ENCODE peak calls at places on chromosome 12, in four cellular contexts. Z is breast epithelium, A is vagina, H is esophagus muscularis mucosa. D is an unnamed sample.

GRCh38 chr12:67790660-67791059 is 142.1 kb downstream of the DYRK2 start:
- DNase-seq in A (no peak), Z (no peak), H (no peak), D (no peak)

GRCh38 chr12:108193922-108194321 is 64.8 kb downstream of the WSCD2 start:
- DNase-seq in A (no peak), H (no peak), Z (no peak), D (peak)

GRCh38 chr12:15584366-15585041 is 204.7 kb downstream of the EPS8 start:
- DNase-seq in Z (no peak), H (no peak), A (no peak), D (peak)

GRCh38 chr12:26044007-26044394 is 80.8 kb downstream of the BHLHE41 start:
- DNase-seq in H (no peak), Z (no peak), A (no peak), D (no peak)

GRCh38 chr12:86929962-86930361 is 673.8 kb upstream of the MGAT4C start:
- DNase-seq in H (no peak), Z (no peak), A (no peak), D (no peak)

GRCh38 chr12:133038310-133038709 is 1.0 kb downstream of the ZNF84 start:
- DNase-seq in H (no peak), A (no peak), Z (no peak), D (no peak)

GRCh38 chr12:16726879-16727278 is 120.9 kb upstream of the LMO3 start:
- DNase-seq in Z (peak), A (no peak), H (no peak), D (no peak)

GRCh38 chr12:97426485-97427116 is 36.0 kb upstream of the RMST start:
- DNase-seq in Z (no peak), A (no peak), H (no peak), D (no peak)

GRCh38 chr12:80895240-80895639 is 42.5 kb downstream of the LIN7A start:
- DNase-seq in Z (no peak), H (no peak), A (no peak), D (no peak)

GRCh38 chr12:40561395-40561966 is 130.8 kb upstream of the CNTN1 start:
- DNase-seq in A (no peak), Z (no peak), H (no peak), D (no peak)

GRCh38 chr12:13219320-13219719 is 22.8 kb downstream of the EMP1 start:
- DNase-seq in Z (no peak), A (no peak), H (no peak), D (no peak)

GRCh38 chr12:13222076-13222475 is 25.6 kb downstream of the EMP1 start:
- DNase-seq in A (peak), Z (no peak), H (peak), D (no peak)

GRCh38 chr12:13220848-13221247 is 24.3 kb downstream of the EMP1 start:
- DNase-seq in Z (no peak), H (no peak), A (no peak), D (no peak)

GRCh38 chr12:13215056-13215455 is 18.5 kb downstream of the EMP1 start:
- DNase-seq in H (no peak), Z (no peak), A (no peak), D (no peak)

GRCh38 chr12:13218641-13219040 is 22.1 kb downstream of the EMP1 start:
- DNase-seq in Z (no peak), H (no peak), A (peak), D (no peak)
- TF ChIP-seq POLR2A in Z (no peak), H (no peak), A (no peak), D (no peak)

GRCh38 chr12:95858451-95859343 is at the start of gene SNRPF:
- DNase-seq in A (no peak), H (peak), Z (peak), D (peak)
- TF ChIP-seq POLR2A in A (no peak), H (no peak), Z (no peak), D (no peak)

GRCh38 chr12:117352883-117353282 is 8.5 kb downstream of the NOS1 start:
- DNase-seq in Z (no peak), A (no peak), H (no peak), D (no peak)
- TF ChIP-seq POLR2A in Z (no peak), A (no peak), H (no peak), D (no peak)

GRCh38 chr12:14384783-14385638 is 19.5 kb downstream of the ATF7IP start:
- DNase-seq in Z (peak), A (no peak), H (no peak), D (peak)
- TF ChIP-seq POLR2A in Z (no peak), A (no peak), H (no peak), D (no peak)

GRCh38 chr12:112112423-112113132 is 4.0 kb upstream of the NAA25 start:
- DNase-seq in H (no peak), A (no peak), Z (peak), D (no peak)

GRCh38 chr12:112117685-112118084 is 7.7 kb upstream of the TRAFD1 start:
- DNase-seq in Z (peak), H (no peak), A (no peak), D (no peak)

GRCh38 chr12:112115259-112116045 is 6.9 kb upstream of the NAA25 start:
- DNase-seq in A (no peak), H (no peak), Z (peak), D (no peak)

GRCh38 chr12:112111931-112112330 is 3.3 kb upstream of the NAA25 start:
- DNase-seq in H (no peak), Z (peak), A (no peak), D (no peak)

DNA sequence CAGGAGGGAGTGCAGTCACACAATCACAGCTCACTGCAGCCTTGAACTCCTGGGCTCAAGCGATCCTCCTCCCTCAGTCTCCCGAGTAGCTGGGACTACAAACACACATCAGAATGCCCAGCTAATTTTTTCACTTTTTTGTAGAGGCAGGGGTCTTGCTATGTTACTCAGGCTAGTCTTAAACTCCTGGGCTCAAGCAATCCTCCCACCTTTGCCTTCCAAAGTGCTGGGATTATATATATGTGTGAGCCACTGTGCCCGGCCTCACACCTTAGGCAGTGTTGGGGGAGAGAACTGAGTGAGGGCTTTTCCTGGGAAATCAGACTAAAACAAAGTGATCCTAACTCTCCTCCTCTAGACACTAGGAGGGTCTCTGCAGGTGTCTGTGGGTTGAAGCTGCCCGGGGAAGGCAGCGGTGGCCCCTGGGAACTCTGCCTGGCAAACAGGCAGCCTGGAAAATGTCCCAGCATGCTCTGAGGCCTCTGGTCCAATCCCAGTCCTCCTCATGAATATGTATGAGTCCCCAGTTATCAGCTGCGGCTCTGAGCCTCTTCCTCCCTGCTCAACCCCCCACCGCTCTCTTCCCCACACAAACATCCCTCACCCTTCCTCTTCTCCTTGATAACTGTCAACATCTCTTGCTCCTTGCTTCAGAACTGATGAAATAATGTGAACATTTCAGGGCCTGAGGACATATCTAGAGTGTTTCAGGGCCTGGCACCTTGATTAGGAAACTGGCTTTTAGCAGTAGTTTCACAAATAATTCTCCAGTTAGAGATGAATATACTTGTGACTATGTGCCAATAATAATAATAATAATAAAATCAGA is 7.9 kb upstream of the NAA25 start:
- DNase-seq in H (no peak), Z (peak), A (no peak), D (no peak)
- TF ChIP-seq POLR2A in H (no peak), Z (no peak), A (no peak), D (no peak)

DNA sequence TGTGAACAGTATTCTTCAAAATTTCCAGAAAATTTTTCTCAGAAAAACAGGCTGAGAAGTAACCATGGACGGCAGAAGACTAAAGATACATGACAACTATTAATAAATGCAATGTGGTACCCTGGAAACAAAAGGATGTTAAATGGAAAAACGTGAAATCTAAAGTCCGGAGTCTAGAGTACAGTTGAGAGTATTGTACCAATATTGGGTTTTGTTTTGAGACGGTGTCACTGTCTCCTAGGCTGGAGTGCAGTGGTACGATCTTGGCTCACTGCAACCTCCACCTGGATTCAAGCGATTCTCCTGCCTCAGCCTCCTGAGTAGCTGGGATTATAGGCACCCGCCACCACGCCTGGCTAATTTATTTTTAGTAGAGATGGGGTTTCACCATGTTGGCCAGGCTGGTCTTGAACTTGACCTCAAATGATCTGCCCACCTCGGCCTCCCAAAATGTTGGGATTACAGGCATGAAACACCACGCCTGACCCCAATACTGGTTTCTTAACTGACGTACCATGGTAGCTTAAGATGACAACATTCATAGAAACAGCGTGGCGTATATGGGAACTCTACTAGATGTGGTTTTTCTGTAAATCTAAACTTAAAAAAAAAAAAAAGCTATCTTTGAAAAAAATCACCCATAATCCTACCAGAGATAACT is 16.8 kb upstream of the TDG start:
- DNase-seq in A (no peak), Z (no peak), H (no peak), D (no peak)
- TF ChIP-seq POLR2A in A (no peak), Z (no peak), H (no peak), D (no peak)

GRCh38 chr12:7108928-7109920 is at the start of gene C1RL:
- DNase-seq in Z (peak), A (no peak), H (peak), D (peak)
- TF ChIP-seq POLR2A in Z (no peak), A (no peak), H (peak), D (peak)

DNA sequence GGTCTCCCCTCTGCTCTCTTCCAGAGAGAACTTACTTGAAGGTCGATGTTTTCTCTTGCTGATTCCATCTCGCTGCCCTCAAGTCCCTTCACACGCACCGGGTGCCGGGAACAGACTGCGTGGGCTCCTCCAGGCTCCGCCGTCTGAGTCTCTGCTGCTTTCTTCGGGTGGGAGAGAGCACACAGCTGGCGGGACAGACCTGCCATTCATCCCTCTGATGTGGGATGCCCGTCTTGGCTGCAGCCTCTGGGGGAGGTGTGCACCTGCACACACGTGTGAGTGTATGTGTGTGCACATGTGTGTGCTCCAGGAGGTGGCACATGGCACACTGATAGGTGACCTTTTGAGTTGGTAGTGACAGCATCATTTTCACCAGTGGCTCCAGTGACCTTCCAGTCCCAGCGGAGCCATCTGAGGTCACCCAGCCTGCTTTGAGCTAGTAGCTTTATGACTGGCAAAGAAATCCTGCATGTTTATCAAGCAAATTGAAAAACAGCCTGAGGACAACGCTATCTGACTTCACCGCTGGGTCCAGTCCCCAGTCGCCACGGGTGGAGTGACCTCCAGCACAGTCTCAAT is at the start of gene NINJ2:
- DNase-seq in Z (no peak), A (no peak), H (no peak), D (no peak)
- TF ChIP-seq POLR2A in Z (no peak), A (no peak), H (no peak), D (no peak)

DNA sequence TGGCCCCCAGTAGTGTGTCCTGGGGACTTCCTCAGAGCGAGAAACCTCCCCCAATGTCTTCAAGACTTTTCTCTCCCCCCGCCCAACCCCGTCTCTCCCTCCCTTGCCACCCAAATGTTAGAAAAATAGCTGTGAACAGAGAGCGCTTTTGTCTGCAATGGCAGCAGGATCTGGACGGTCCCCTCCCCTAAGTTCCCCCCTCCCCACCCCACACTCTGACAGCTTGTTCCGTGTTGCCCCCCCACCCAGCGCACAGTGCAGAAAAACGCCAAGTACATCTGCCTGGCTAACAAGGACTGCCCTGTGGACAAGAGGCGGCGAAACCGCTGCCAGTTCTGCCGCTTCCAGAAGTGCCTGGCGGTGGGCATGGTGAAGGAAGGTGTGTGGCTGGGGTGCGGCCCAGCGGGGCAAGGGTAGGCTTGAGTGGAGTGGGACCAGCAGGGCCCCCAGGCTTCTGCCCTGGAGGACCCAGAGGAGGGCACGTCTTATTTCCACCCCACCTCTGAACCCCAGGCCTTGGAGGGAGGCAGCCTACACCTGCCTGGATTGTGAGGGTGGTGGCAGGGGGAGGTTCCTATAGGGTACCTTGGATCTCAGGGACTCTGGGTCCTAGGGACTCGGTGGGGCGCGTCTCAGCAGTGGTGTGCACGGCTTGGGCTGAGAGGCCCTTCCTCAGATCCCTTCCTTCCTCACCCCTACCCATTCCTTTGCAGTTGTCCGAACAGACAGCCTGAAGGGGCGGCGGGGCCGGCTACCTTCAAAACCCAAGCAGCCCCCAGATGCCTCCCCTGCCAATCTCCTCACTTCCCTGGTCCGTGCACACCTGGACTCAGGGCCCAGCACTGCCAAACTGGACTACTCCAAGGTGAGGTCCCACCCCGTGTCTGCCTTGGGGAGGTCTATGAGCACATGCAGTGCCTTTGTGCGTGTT is 4.8 kb downstream of the NR4A1 start:
- DNase-seq in A (no peak), H (no peak), Z (no peak), D (peak)
- TF ChIP-seq POLR2A in A (no peak), H (no peak), Z (no peak), D (no peak)

D was measured in uterus.